ENCODE peak calls at places on chromosome 7, in seven cellular contexts. G is stomach, Q is GM06990, S is neural crest cell, K is mammary epithelial cell, X is astrocyte of the spinal cord, V is SK-N-SH. Y is an unnamed sample.
A peak's percentile ranks its signal among the peaks of the same experiment; 100 is the strongest.

GRCh38 chr7:140512317-140513000 is 33.2 kb upstream of the MKRN1 start:
- DNase-seq in G (peak; percentile 90), Q (no peak), S (no peak), K (peak; percentile 32), X (no peak), V (peak; percentile 70), Y (no peak)

GRCh38 chr7:117157121-117157870 is 165.6 kb downstream of the WNT2 start:
- DNase-seq in G (no peak), Q (no peak), S (no peak), K (peak; percentile 60), X (peak; percentile 90), V (peak; percentile 48), Y (no peak)

GRCh38 chr7:133207687-133208086 is 45.2 kb upstream of the EXOC4 start:
- DNase-seq in G (no peak), Q (no peak), S (no peak), K (no peak), X (no peak), V (no peak), Y (peak; percentile 36)

GRCh38 chr7:134857958-134858357 is 78.5 kb downstream of the CALD1 start:
- DNase-seq in G (no peak), Q (no peak), S (no peak), K (no peak), X (no peak), V (no peak), Y (no peak)

GRCh38 chr7:71777278-71777677 is 634.9 kb downstream of the CALN1 start:
- DNase-seq in G (no peak), Q (no peak), S (no peak), K (no peak), X (no peak), V (no peak), Y (no peak)

GRCh38 chr7:149714081-149714909 is 59.1 kb downstream of the ZNF467 start:
- DNase-seq in G (peak; percentile 93), Q (peak; percentile 91), S (peak; percentile 83), K (peak; percentile 84), X (peak; percentile 90), V (peak; percentile 100), Y (peak; percentile 99)

GRCh38 chr7:107638594-107638993 is 22.0 kb upstream of the SLC26A4 start:
- DNase-seq in G (no peak), Q (peak; percentile 76), S (no peak), K (no peak), X (no peak), V (no peak), Y (peak; percentile 48)

GRCh38 chr7:44759246-44759645 is 10.6 kb downstream of the ZMIZ2 start:
- DNase-seq in G (no peak), Q (no peak), S (no peak), K (no peak), X (no peak), V (no peak), Y (peak; percentile 18)

GRCh38 chr7:140640727-140641531 is at the start of gene DENND2A:
- DNase-seq in G (peak; percentile 53), Q (peak; percentile 36), S (peak; percentile 70), K (no peak), X (peak; percentile 86), V (peak; percentile 99), Y (peak; percentile 55)

GRCh38 chr7:43954524-43955228 is 28.4 kb downstream of the UBE2D4 start:
- DNase-seq in G (peak; percentile 30), Q (no peak), S (peak; percentile 5), K (peak; percentile 66), X (peak; percentile 55), V (peak; percentile 81), Y (peak; percentile 61)

GRCh38 chr7:7569113-7569527 is 2.4 kb downstream of the MIOS start:
- DNase-seq in G (no peak), Q (peak; percentile 49), S (no peak), K (no peak), X (no peak), V (no peak), Y (peak; percentile 73)

GRCh38 chr7:31033674-31034073 is 18.4 kb upstream of the ADCYAP1R1 start:
- DNase-seq in G (no peak), Q (no peak), S (no peak), K (no peak), X (no peak), V (no peak), Y (no peak)

GRCh38 chr7:154928136-154929005 is 74.6 kb downstream of the PAXIP1 start:
- DNase-seq in G (peak; percentile 37), Q (peak; percentile 73), S (no peak), K (peak; percentile 93), X (peak; percentile 96), V (peak; percentile 58), Y (peak; percentile 81)

GRCh38 chr7:158957921-158958471 is 101.6 kb downstream of the DYNC2I1 start:
- DNase-seq in G (peak; percentile 83), Q (peak; percentile 50), S (no peak), K (peak; percentile 43), X (no peak), V (peak; percentile 79), Y (peak; percentile 61)

GRCh38 chr7:101633516-101633915 is 4.4 kb upstream of the MYL10 start:
- DNase-seq in G (no peak), Q (no peak), S (no peak), K (no peak), X (no peak), V (peak; percentile 12), Y (no peak)

GRCh38 chr7:84042110-84042539 is 152.5 kb downstream of the SEMA3A start:
- DNase-seq in G (peak; percentile 26), Q (no peak), S (no peak), K (peak; percentile 89), X (peak; percentile 83), V (no peak), Y (no peak)

GRCh38 chr7:102468416-102469350 is 3.9 kb downstream of the LRWD1 start:
- DNase-seq in G (no peak), Q (peak; percentile 15), S (no peak), K (no peak), X (no peak), V (no peak), Y (no peak)

GRCh38 chr7:28181921-28182517 is 1.4 kb upstream of the JAZF1 start:
- DNase-seq in G (no peak), Q (no peak), S (no peak), K (no peak), X (no peak), V (no peak), Y (no peak)

GRCh38 chr7:29405891-29406290 is 157.7 kb upstream of the PRR15 start:
- DNase-seq in G (no peak), Q (no peak), S (no peak), K (no peak), X (no peak), V (no peak), Y (no peak)

GRCh38 chr7:114652041-114652440 is 237.4 kb downstream of the FOXP2 start:
- DNase-seq in G (no peak), Q (no peak), S (no peak), K (no peak), X (no peak), V (no peak), Y (no peak)

GRCh38 chr7:4716946-4717694 is 35.0 kb downstream of the FOXK1 start:
- DNase-seq in G (no peak), Q (no peak), S (no peak), K (no peak), X (no peak), V (no peak), Y (no peak)

GRCh38 chr7:155914341-155914740 is 102.1 kb upstream of the SHH start:
- DNase-seq in G (no peak), Q (no peak), S (no peak), K (no peak), X (no peak), V (no peak), Y (no peak)

GRCh38 chr7:17532861-17533404 is 234.5 kb downstream of the AHR start:
- DNase-seq in G (no peak), Q (no peak), S (no peak), K (peak; percentile 96), X (peak; percentile 88), V (no peak), Y (no peak)

GRCh38 chr7:17528636-17529035 is 230.2 kb downstream of the AHR start:
- DNase-seq in G (no peak), Q (no peak), S (no peak), K (peak; percentile 38), X (no peak), V (no peak), Y (no peak)

GRCh38 chr7:17534348-17534747 is 235.9 kb downstream of the AHR start:
- DNase-seq in G (no peak), Q (no peak), S (no peak), K (no peak), X (no peak), V (no peak), Y (no peak)

GRCh38 chr7:17530249-17530648 is 231.8 kb downstream of the AHR start:
- DNase-seq in G (no peak), Q (no peak), S (no peak), K (no peak), X (peak; percentile 95), V (no peak), Y (no peak)

GRCh38 chr7:17530741-17531417 is 232.4 kb downstream of the AHR start:
- DNase-seq in G (no peak), Q (no peak), S (no peak), K (peak; percentile 28), X (peak; percentile 51), V (no peak), Y (peak; percentile 11)
- TF ChIP-seq CTCF in G (no peak), Q (peak; percentile 46), S (no peak), K (peak; percentile 31), X (no peak), V (peak; percentile 59), Y (no peak)

GRCh38 chr7:75971961-75972763 is 22.2 kb downstream of the TMEM120A start:
- DNase-seq in G (no peak), Q (no peak), S (no peak), K (no peak), X (no peak), V (peak; percentile 61), Y (no peak)
- TF ChIP-seq CTCF in G (no peak), Q (no peak), S (peak; percentile 45), K (no peak), X (peak; percentile 16), V (peak; percentile 30), Y (no peak)

DNA sequence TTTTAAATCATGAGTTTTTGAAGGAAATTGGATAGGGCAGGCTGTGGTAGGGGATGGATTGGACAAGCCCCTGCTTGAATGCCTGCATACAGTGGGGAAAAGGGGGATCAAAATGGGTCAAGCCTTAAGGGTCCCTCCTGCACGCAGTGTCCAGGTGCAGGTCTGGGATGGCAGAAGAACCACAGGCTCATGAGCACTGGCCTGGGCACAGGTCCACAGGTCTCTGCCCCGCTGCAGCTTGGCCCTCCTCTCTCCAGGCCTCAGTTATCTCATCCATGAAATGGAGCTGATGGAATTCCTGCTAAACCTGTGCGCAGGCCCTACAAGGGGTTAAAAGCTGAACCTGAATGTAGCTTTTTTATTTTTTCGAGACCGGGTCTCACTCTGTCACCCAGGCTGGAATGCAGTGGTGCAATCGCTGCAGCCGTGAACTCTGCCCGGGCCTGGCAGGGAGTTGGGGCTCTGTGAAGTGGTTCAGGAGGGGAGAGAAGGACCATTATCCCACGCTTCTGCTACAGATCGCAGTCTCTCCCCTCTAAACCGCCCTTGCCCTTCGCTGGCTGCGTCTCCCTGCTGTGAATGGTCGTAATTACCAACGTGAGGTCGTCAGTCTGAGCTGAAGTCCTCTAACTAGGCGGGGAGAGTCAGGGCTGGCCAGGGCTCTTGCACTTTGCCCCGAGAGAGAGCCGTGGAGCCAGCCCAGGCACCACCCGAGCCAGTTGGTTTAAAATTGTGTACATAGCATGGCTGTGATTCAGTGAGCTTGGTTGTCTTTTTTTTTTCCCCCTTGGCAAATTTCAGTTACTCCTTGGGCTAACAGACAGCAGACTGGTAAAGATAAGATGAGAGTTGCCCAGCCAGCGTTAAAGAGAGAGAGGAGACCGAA is 77.5 kb upstream of the GTF2I start:
- DNase-seq in G (peak; percentile 83), Q (no peak), S (no peak), K (peak; percentile 45), X (no peak), V (no peak), Y (no peak)
- TF ChIP-seq CTCF in G (no peak), Q (no peak), S (no peak), K (no peak), X (no peak), V (no peak), Y (no peak)

GRCh38 chr7:99325597-99326407 is at the start of gene ARPC1A:
- DNase-seq in G (peak; percentile 92), Q (peak; percentile 99), S (peak; percentile 83), K (peak; percentile 92), X (peak; percentile 93), V (peak; percentile 100), Y (peak; percentile 99)
- TF ChIP-seq CTCF in G (no peak), Q (no peak), S (peak; percentile 37), K (peak; percentile 35), X (peak; percentile 34), V (peak; percentile 46), Y (no peak)

Y was measured in GM13976.